ENCODE peak calls at places on chromosome X, in eight cellular contexts. S is ovary, J is esophagus squamous epithelium, M is adrenal gland, B is stomach, P is IMR-90, Y is tibial nerve, I is spleen. G is an unnamed sample.

GRCh38 chrX:11073411-11073810 is 37.7 kb upstream of the HCCS start:
- DNase-seq in I (no peak), B (no peak), S (no peak), Y (no peak), J (no peak), P (no peak), M (no peak), G (no peak)

GRCh38 chrX:47539860-47540259 is 21.1 kb upstream of the ARAF start:
- DNase-seq in P (peak; percentile 32), S (no peak), J (no peak), Y (no peak), M (no peak), I (no peak), B (no peak), G (no peak)

GRCh38 chrX:77447339-77448149 is at the start of gene FGF16:
- DNase-seq in I (peak; percentile 75), M (no peak), Y (no peak), B (no peak), P (no peak), S (no peak), J (no peak), G (no peak)

GRCh38 chrX:115054876-115055275 is 37.5 kb upstream of the IL13RA2 start:
- DNase-seq in B (no peak), S (no peak), Y (no peak), J (no peak), P (no peak), M (no peak), I (no peak), G (no peak)

GRCh38 chrX:23694606-23695005 is 27.3 kb downstream of the PRDX4 start:
- DNase-seq in S (peak; percentile 67), Y (peak; percentile 53), J (no peak), B (peak; percentile 64), I (no peak), P (peak; percentile 57), M (peak; percentile 53), G (no peak)

GRCh38 chrX:39749135-39749534 is 348.6 kb downstream of the BCOR start:
- DNase-seq in M (no peak), B (no peak), I (no peak), S (no peak), J (no peak), P (no peak), Y (no peak), G (no peak)

GRCh38 chrX:8632949-8633348 is 99.0 kb downstream of the ANOS1 start:
- DNase-seq in Y (no peak), J (no peak), I (no peak), S (no peak), P (no peak), B (no peak), M (no peak), G (no peak)

GRCh38 chrX:142089193-142089592 is 115.9 kb downstream of the MAGEC2 start:
- DNase-seq in P (peak; percentile 1), I (no peak), Y (no peak), J (no peak), B (no peak), S (no peak), M (no peak), G (no peak)

GRCh38 chrX:151701071-151701470 is 5.8 kb downstream of the PRRG3 start:
- DNase-seq in J (no peak), B (no peak), Y (no peak), M (no peak), S (no peak), P (no peak), I (no peak), G (no peak)

GRCh38 chrX:68936608-68937007 is 107.8 kb downstream of the EFNB1 start:
- DNase-seq in M (peak; percentile 63), I (peak; percentile 16), J (no peak), P (peak; percentile 92), B (peak; percentile 22), S (no peak), Y (no peak), G (no peak)

GRCh38 chrX:140521393-140521792 is 16.5 kb upstream of the SOX3 start:
- DNase-seq in I (no peak), B (no peak), Y (no peak), P (no peak), M (no peak), J (no peak), S (no peak), G (no peak)

DNA sequence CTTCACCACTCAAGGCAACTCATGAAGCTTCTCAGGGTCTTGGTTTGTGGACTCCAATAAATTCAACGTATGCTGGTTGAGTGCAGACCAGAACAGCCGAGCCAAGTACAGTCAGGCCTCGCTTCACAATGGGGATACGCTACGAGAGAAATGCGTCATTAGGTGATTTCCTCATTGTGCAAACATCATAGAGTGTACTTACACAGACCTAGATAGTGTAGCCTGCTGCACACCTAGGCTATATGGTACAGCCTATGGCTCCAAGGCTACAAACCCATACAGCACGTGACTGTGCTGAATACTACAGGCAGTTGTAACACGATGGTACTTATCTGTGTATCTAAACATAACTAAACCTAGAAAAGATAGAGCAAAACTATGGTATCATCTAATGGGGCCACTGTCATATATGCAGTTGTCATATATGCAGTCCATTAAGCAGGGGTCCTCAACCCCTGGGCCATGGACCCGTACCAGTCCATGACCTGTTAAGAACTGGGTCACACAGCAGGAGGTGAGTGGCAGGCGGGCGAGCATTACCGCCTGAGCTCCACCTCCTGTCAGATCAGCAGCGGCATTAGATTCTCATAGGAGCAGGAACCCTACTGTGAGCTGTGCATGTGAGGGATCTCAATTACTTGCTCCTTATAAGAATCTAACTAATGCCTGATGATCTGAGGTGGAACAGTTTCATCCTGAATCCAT is 31.5 kb downstream of the RTL5 start:
- DNase-seq in J (no peak), Y (no peak), M (no peak), I (no peak), B (no peak), S (no peak), P (no peak), G (no peak)
- H3K4me1 ChIP-seq in J (peaks cover 2% of the 10 kb centered on the region), Y (no peaks in the 10 kb centered on the region), M (no peaks in the 10 kb centered on the region), I (no peaks in the 10 kb centered on the region), B (no peaks in the 10 kb centered on the region), S (no peaks in the 10 kb centered on the region), P (no peaks in the 10 kb centered on the region), G (peaks cover 8% of the 10 kb centered on the region)

DNA sequence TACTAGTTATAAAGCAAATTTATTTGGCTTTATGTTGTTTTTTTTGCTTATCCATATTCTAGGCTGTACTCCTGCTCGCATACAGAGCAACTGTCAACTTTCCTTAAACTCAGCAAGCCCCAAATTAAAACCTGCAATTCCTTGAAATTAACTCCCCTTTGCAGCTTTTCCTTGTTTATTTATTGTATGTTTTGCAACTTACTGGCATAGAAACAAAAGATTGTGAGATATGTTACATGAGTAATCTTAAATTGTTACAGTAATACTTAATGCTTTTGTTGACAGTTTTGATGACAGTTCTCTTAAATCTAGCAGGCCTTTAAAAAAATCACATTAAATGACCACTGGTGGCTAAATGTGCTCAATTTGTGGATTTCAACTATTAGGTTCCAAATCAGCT is 4.5 kb downstream of the DDX3X start:
- DNase-seq in M (no peak), Y (no peak), J (no peak), B (no peak), P (no peak), I (no peak), S (no peak), G (no peak)
- H3K36me3 ChIP-seq in M (no peaks in the 10 kb centered on the region), Y (peaks cover 17% of the 10 kb centered on the region), J (peaks cover 20% of the 10 kb centered on the region), B (peaks cover 58% of the 10 kb centered on the region), P (peaks cover 33% of the 10 kb centered on the region), I (peaks cover 50% of the 10 kb centered on the region), S (no peaks in the 10 kb centered on the region), G (peaks cover 56% of the 10 kb centered on the region)

DNA sequence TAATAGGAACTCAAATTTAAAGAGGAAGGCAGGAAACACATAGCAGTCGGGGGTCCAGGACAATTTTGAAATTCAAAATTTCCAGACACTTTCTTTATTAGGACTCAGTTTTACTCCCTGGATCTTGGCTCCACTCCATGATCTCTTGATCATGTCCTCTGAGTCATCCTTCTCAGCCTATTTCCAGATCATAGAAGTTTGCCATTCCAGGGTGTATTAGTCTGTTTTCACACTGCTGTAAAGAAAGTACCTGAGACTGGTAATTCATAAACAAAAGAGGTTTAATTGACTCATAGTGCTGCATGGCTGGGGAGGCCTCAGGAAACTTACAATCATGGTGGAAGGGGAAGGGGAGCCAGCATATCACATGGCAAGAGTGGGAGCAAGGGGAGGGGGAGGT is 564.7 kb upstream of the ACTRT1 start:
- DNase-seq in I (no peak), J (no peak), B (no peak), M (no peak), S (no peak), Y (no peak), P (no peak), G (no peak)
- TF ChIP-seq POLR2A in I (no peak), J (no peak), B (no peak), M (no peak), S (no peak), Y (no peak), P (no peak), G (no peak)

GRCh38 chrX:122135070-122135469 is 1049.0 kb upstream of the GRIA3 start:
- DNase-seq in M (no peak), B (no peak), Y (peak; percentile 4), S (no peak), I (no peak), J (no peak), P (no peak), G (no peak)

GRCh38 chrX:122134291-122134690 is 1049.8 kb upstream of the GRIA3 start:
- DNase-seq in B (no peak), S (no peak), I (no peak), P (no peak), Y (no peak), M (no peak), J (no peak), G (no peak)

GRCh38 chrX:122133478-122133877 is 1050.6 kb upstream of the GRIA3 start:
- DNase-seq in B (no peak), Y (no peak), S (no peak), P (no peak), I (no peak), J (no peak), M (no peak), G (no peak)
- H3K4me1 ChIP-seq in B (no peaks in the 10 kb centered on the region), Y (no peaks in the 10 kb centered on the region), S (no peaks in the 10 kb centered on the region), P (no peaks in the 10 kb centered on the region), I (no peaks in the 10 kb centered on the region), J (no peaks in the 10 kb centered on the region), M (no peaks in the 10 kb centered on the region), G (no peaks in the 10 kb centered on the region)

DNA sequence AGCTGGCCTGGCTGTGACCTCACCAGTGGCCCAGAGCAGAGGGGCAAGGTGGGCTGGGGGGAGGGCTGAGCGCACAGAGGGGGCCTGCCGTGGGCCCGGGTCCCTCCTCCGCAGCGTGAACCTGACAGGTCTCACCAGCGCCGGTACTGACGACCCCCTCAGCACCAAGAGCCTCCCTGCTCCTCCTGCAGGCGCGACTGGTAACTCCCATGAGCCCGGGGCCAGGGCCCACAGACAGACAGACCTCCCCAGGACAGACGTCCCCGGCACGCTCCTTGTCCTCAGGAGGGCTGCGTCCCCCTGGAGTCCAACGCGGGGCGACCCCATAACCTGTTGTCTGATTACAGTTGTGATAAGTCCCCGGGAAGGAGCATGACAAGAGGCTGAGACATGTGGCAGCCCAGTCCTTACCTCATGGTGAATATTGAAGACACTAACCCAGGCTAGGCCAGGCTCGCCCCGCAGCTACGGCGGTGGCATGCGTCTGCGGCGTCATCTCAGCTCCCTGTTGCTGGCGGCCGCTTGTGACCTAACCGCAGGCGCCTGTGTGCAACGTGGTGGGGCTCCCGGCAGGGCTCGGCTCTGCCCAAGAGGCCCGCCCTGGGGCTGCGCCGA is 8.5 kb downstream of the AKAP17A start:
- DNase-seq in S (no peak), B (no peak), P (no peak), Y (no peak), M (no peak), I (peak; percentile 72), J (no peak), G (no peak)
- H3K36me3 ChIP-seq in S (no peaks in the 10 kb centered on the region), B (peaks cover 96% of the 10 kb centered on the region), P (peaks cover 78% of the 10 kb centered on the region), Y (peaks cover 97% of the 10 kb centered on the region), M (no peaks in the 10 kb centered on the region), I (peaks cover 84% of the 10 kb centered on the region), J (peaks cover 56% of the 10 kb centered on the region), G (peaks cover 93% of the 10 kb centered on the region)